ENCODE peak calls at places on chromosomes 5 and 9, in five cellular contexts. One of them, this sample, is unnamed.

GRCh38 chr5:170791325-170791954 is 7.9 kb downstream of the GABRP start:
- DNase-seq in K562: peak
- DNase-seq in A549: peak
- DNase-seq in endothelial cell of umbilical vein: peak
- DNase-seq in HCT116: peak
- DNase-seq in this sample: peak

GRCh38 chr9:115640887-115641286 is 512.7 kb upstream of the PAPPA start:
- DNase-seq in endothelial cell of umbilical vein: no peak
- DNase-seq in K562: no peak
- DNase-seq in A549: no peak
- DNase-seq in HCT116: no peak
- DNase-seq in this sample: no peak

GRCh38 chr9:122075135-122076030 is 17.7 kb downstream of the TTLL11 start:
- DNase-seq in HCT116: no peak
- DNase-seq in A549: no peak
- DNase-seq in K562: no peak
- DNase-seq in endothelial cell of umbilical vein: no peak
- DNase-seq in this sample: no peak

GRCh38 chr5:157106668-157107461 is 2.0 kb downstream of the HAVCR2 start:
- DNase-seq in K562: no peak
- DNase-seq in endothelial cell of umbilical vein: no peak
- DNase-seq in A549: no peak
- DNase-seq in HCT116: no peak
- DNase-seq in this sample: no peak

GRCh38 chr9:70868661-70869652 is 252.5 kb downstream of the TRPM3 start:
- DNase-seq in endothelial cell of umbilical vein: peak
- DNase-seq in HCT116: no peak
- DNase-seq in A549: no peak
- DNase-seq in K562: no peak
- DNase-seq in this sample: no peak

GRCh38 chr9:110133608-110134214 is 74.2 kb downstream of the C9orf152 start:
- DNase-seq in HCT116: peak
- DNase-seq in A549: peak
- DNase-seq in K562: no peak
- DNase-seq in endothelial cell of umbilical vein: no peak
- DNase-seq in this sample: no peak

GRCh38 chr9:128470560-128470959 is 14.8 kb downstream of the ODF2 start:
- DNase-seq in A549: no peak
- DNase-seq in K562: no peak
- DNase-seq in HCT116: no peak
- DNase-seq in endothelial cell of umbilical vein: no peak
- DNase-seq in this sample: peak

GRCh38 chr5:41794478-41794877 is 75.7 kb downstream of the OXCT1 start:
- DNase-seq in K562: peak
- DNase-seq in A549: peak
- DNase-seq in endothelial cell of umbilical vein: peak
- DNase-seq in HCT116: peak
- DNase-seq in this sample: peak

GRCh38 chr9:18543406-18543965 is 69.5 kb downstream of the ADAMTSL1 start:
- DNase-seq in endothelial cell of umbilical vein: peak
- DNase-seq in A549: no peak
- DNase-seq in HCT116: no peak
- DNase-seq in K562: no peak
- DNase-seq in this sample: no peak

GRCh38 chr5:73418244-73418691 is 30.3 kb downstream of the FOXD1 start:
- DNase-seq in endothelial cell of umbilical vein: no peak
- DNase-seq in A549: no peak
- DNase-seq in K562: no peak
- DNase-seq in HCT116: no peak
- DNase-seq in this sample: no peak

GRCh38 chr9:129458663-129459549 is 162.0 kb downstream of the C9orf50 start:
- DNase-seq in endothelial cell of umbilical vein: no peak
- DNase-seq in A549: no peak
- DNase-seq in K562: no peak
- DNase-seq in HCT116: no peak
- DNase-seq in this sample: peak

GRCh38 chr5:66609615-66610014 is 13.4 kb downstream of the MAST4 start:
- DNase-seq in endothelial cell of umbilical vein: no peak
- DNase-seq in A549: no peak
- DNase-seq in K562: no peak
- DNase-seq in HCT116: no peak
- DNase-seq in this sample: no peak

GRCh38 chr5:36334315-36334714 is 32.6 kb upstream of the RANBP3L start:
- DNase-seq in HCT116: no peak
- DNase-seq in K562: no peak
- DNase-seq in A549: no peak
- DNase-seq in endothelial cell of umbilical vein: no peak
- DNase-seq in this sample: no peak

GRCh38 chr9:133278161-133279131 is 3.4 kb upstream of the ABO start:
- DNase-seq in K562: no peak
- DNase-seq in A549: no peak
- DNase-seq in HCT116: no peak
- DNase-seq in endothelial cell of umbilical vein: no peak
- DNase-seq in this sample: no peak

GRCh38 chr9:93672622-93673270 is 96.4 kb downstream of the PHF2 start:
- DNase-seq in K562: no peak
- DNase-seq in A549: no peak
- DNase-seq in endothelial cell of umbilical vein: no peak
- DNase-seq in HCT116: no peak
- DNase-seq in this sample: no peak

GRCh38 chr9:83584995-83585394 is 37.9 kb upstream of the IDNK start:
- DNase-seq in K562: no peak
- DNase-seq in endothelial cell of umbilical vein: no peak
- DNase-seq in A549: no peak
- DNase-seq in HCT116: no peak
- DNase-seq in this sample: no peak

GRCh38 chr9:127502706-127503378 is 51.5 kb downstream of the LRSAM1 start:
- DNase-seq in K562: no peak
- DNase-seq in endothelial cell of umbilical vein: no peak
- DNase-seq in A549: no peak
- DNase-seq in HCT116: no peak
- DNase-seq in this sample: no peak

GRCh38 chr5:83498585-83498984 is 27.0 kb downstream of the VCAN start:
- DNase-seq in A549: no peak
- DNase-seq in K562: no peak
- DNase-seq in HCT116: no peak
- DNase-seq in endothelial cell of umbilical vein: no peak
- DNase-seq in this sample: no peak

GRCh38 chr5:74272019-74272775 is 368.3 kb downstream of the ENC1 start:
- DNase-seq in A549: peak
- DNase-seq in endothelial cell of umbilical vein: no peak
- DNase-seq in HCT116: no peak
- DNase-seq in K562: no peak
- DNase-seq in this sample: no peak

GRCh38 chr9:127569819-127570401 is 42.2 kb upstream of the STXBP1 start:
- DNase-seq in K562: no peak
- DNase-seq in A549: peak
- DNase-seq in endothelial cell of umbilical vein: no peak
- DNase-seq in HCT116: no peak
- DNase-seq in this sample: no peak

GRCh38 chr5:75089137-75089536 is 36.8 kb upstream of the GCNT4 start:
- DNase-seq in endothelial cell of umbilical vein: no peak
- DNase-seq in A549: no peak
- DNase-seq in K562: no peak
- DNase-seq in HCT116: no peak
- DNase-seq in this sample: no peak

GRCh38 chr5:42992035-42992570 is 48.0 kb downstream of the ANXA2R start:
- DNase-seq in endothelial cell of umbilical vein: peak
- DNase-seq in A549: peak
- DNase-seq in K562: peak
- DNase-seq in HCT116: peak
- DNase-seq in this sample: peak

GRCh38 chr5:42991477-42992034 is 48.6 kb downstream of the ANXA2R start:
- DNase-seq in endothelial cell of umbilical vein: no peak
- DNase-seq in HCT116: no peak
- DNase-seq in A549: no peak
- DNase-seq in K562: peak
- DNase-seq in this sample: no peak

GRCh38 chr5:42995152-42995751 is 44.9 kb downstream of the ANXA2R start:
- DNase-seq in endothelial cell of umbilical vein: no peak
- DNase-seq in K562: peak
- DNase-seq in A549: no peak
- DNase-seq in HCT116: no peak
- DNase-seq in this sample: no peak

GRCh38 chr5:42994285-42995151 is 45.6 kb downstream of the ANXA2R start:
- DNase-seq in K562: peak
- DNase-seq in HCT116: peak
- DNase-seq in endothelial cell of umbilical vein: peak
- DNase-seq in A549: peak
- DNase-seq in this sample: no peak

DNA sequence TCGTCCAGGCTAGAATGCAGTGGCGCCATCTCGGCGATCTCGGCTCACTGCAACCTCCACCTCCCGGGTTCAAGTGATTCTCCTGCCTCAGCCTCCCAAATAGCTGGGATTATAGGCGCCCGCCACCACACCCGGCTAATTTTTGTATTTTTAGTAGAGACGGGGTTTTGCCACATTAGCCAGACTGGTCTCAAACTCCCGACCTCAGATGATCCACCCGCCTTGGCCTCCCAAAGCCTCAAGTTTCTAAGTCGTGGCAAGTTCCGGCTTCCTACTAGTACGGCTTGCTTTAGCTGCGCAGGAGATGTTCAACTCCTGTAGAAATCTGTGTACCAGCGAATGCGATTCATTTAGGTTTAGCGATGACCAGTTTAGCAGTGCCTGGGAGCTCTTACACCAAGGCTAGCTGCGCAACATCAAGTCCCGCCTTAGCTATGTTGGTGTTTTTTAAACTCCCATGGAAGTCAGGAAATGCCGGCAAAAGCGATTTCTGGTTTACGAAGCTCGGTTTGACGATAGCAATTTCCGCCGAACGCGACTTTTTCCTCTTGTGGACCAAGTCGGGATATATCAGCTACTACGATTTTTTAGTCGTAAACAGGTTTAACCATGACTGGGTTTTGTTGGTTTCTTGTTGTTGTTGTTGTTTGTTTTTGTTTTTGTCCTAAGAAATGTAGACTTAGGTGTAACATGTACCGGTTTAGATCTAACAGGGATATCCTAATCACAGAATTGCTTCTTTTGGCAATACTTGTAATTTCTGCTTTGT is 46.4 kb downstream of the ANXA2R start:
- DNase-seq in HCT116: no peak
- DNase-seq in A549: peak
- DNase-seq in K562: peak
- DNase-seq in endothelial cell of umbilical vein: peak
- DNase-seq in this sample: no peak
- TF ChIP-seq POLR2A in HCT116: no peak
- TF ChIP-seq POLR2A in A549: no peak
- TF ChIP-seq POLR2A in K562: peak
- TF ChIP-seq POLR2A in endothelial cell of umbilical vein: no peak
- TF ChIP-seq POLR2A in this sample: no peak

GRCh38 chr5:21049900-21050299 is 1061.9 kb upstream of the CDH18 start:
- DNase-seq in HCT116: no peak
- DNase-seq in A549: no peak
- DNase-seq in K562: no peak
- DNase-seq in endothelial cell of umbilical vein: no peak
- DNase-seq in this sample: no peak
- TF ChIP-seq POLR2A in HCT116: no peak
- TF ChIP-seq POLR2A in A549: no peak
- TF ChIP-seq POLR2A in K562: no peak
- TF ChIP-seq POLR2A in endothelial cell of umbilical vein: no peak
- TF ChIP-seq POLR2A in this sample: no peak

GRCh38 chr5:374631-375335 is 53.3 kb downstream of the AHRR start:
- DNase-seq in A549: no peak
- DNase-seq in endothelial cell of umbilical vein: no peak
- DNase-seq in K562: no peak
- DNase-seq in HCT116: no peak
- DNase-seq in this sample: no peak
- TF ChIP-seq POLR2A in A549: no peak
- TF ChIP-seq POLR2A in endothelial cell of umbilical vein: no peak
- TF ChIP-seq POLR2A in K562: no peak
- TF ChIP-seq POLR2A in HCT116: no peak
- TF ChIP-seq POLR2A in this sample: no peak

GRCh38 chr9:124137009-124137943 is 120.5 kb upstream of the NEK6 start:
- DNase-seq in HCT116: no peak
- DNase-seq in K562: no peak
- DNase-seq in A549: no peak
- DNase-seq in endothelial cell of umbilical vein: no peak
- DNase-seq in this sample: no peak
- TF ChIP-seq POLR2A in HCT116: no peak
- TF ChIP-seq POLR2A in K562: no peak
- TF ChIP-seq POLR2A in A549: no peak
- TF ChIP-seq POLR2A in endothelial cell of umbilical vein: no peak
- TF ChIP-seq POLR2A in this sample: no peak

GRCh38 chr9:14322211-14323082 is 8.5 kb upstream of the NFIB start:
- DNase-seq in HCT116: peak
- DNase-seq in endothelial cell of umbilical vein: peak
- DNase-seq in A549: peak
- DNase-seq in K562: peak
- DNase-seq in this sample: peak
- TF ChIP-seq POLR2A in HCT116: no peak
- TF ChIP-seq POLR2A in endothelial cell of umbilical vein: peak
- TF ChIP-seq POLR2A in A549: peak
- TF ChIP-seq POLR2A in K562: peak
- TF ChIP-seq POLR2A in this sample: no peak

DNA sequence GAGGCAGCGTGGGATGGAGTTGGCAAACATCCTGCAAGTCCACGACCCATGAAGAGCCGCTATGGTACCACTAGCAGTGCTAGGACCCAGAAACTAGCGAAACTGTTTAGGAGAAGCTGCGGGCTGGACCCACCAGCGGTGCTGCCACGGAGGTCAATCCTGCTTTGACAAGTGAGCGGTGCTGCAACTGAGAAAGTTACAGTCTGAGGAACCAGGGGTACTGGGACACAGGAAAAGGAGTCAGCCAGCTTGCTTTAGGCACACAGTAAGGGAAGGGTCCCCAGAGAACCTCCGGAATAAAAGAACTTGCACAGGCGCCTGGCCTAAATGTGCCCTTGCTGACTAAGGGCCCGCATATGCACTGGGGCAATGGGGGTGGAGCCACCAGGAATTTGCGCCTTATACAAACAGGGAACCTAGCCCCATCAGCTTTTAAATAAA is 23.6 kb upstream of the ANXA2R start:
- DNase-seq in K562: peak
- DNase-seq in HCT116: no peak
- DNase-seq in A549: peak
- DNase-seq in endothelial cell of umbilical vein: peak
- DNase-seq in this sample: peak
- TF ChIP-seq POLR2A in K562: peak
- TF ChIP-seq POLR2A in HCT116: no peak
- TF ChIP-seq POLR2A in A549: no peak
- TF ChIP-seq POLR2A in endothelial cell of umbilical vein: no peak
- TF ChIP-seq POLR2A in this sample: no peak

GRCh38 chr9:125772740-125773139 is 25.6 kb downstream of the PBX3 start:
- DNase-seq in K562: no peak
- DNase-seq in A549: no peak
- DNase-seq in HCT116: no peak
- DNase-seq in endothelial cell of umbilical vein: no peak
- DNase-seq in this sample: no peak
- TF ChIP-seq POLR2A in K562: no peak
- TF ChIP-seq POLR2A in A549: no peak
- TF ChIP-seq POLR2A in HCT116: no peak
- TF ChIP-seq POLR2A in endothelial cell of umbilical vein: no peak
- TF ChIP-seq POLR2A in this sample: no peak

This sample was measured in H54.